ENCODE peak calls at places on chromosomes 3 and 15, in seven cellular contexts. T, J, W, F, I, U and L are unnamed samples.

GRCh38 chr15:92809880-92810361 is 90.2 kb upstream of the CHD2 start:
- DNase-seq in T (peak), J (peak), W (no peak), F (peak), I (no peak), U (no peak), L (no peak)

GRCh38 chr3:61924065-61924740 is 362.8 kb downstream of the PTPRG start:
- DNase-seq in T (no peak), J (peak), W (no peak), F (peak), I (no peak), U (no peak), L (no peak)

GRCh38 chr3:14434541-14435151 is 32.2 kb downstream of the SLC6A6 start:
- DNase-seq in T (no peak), J (peak), W (no peak), F (no peak), I (no peak), U (peak), L (no peak)

GRCh38 chr15:56739964-56740640 is 6.8 kb upstream of the ZNF280D start:
- DNase-seq in T (no peak), J (no peak), W (no peak), F (no peak), I (no peak), U (no peak), L (no peak)

GRCh38 chr3:58588030-58588614 is 10.9 kb upstream of the FAM107A start:
- DNase-seq in T (peak), J (no peak), W (no peak), F (peak), I (no peak), U (no peak), L (no peak)

GRCh38 chr3:195023989-195024388 is 247.0 kb downstream of the XXYLT1 start:
- DNase-seq in T (no peak), J (no peak), W (no peak), F (no peak), I (no peak), U (no peak), L (no peak)

GRCh38 chr3:133515127-133515526 is 58.4 kb upstream of the CDV3 start:
- DNase-seq in T (no peak), J (no peak), W (no peak), F (no peak), I (no peak), U (no peak), L (no peak)

GRCh38 chr3:189276481-189277190 is 104.9 kb downstream of the TPRG1 start:
- DNase-seq in T (peak), J (peak), W (peak), F (no peak), I (peak), U (no peak), L (peak)

GRCh38 chr3:188106006-188106405 is 48.0 kb upstream of the LPP start:
- DNase-seq in T (no peak), J (no peak), W (no peak), F (no peak), I (no peak), U (no peak), L (no peak)

GRCh38 chr3:47113669-47114365 is 50.1 kb downstream of the SETD2 start:
- DNase-seq in T (peak), J (no peak), W (no peak), F (no peak), I (peak), U (no peak), L (peak)

GRCh38 chr3:136617123-136617700 is 135.0 kb downstream of the STAG1 start:
- DNase-seq in T (no peak), J (no peak), W (no peak), F (no peak), I (no peak), U (no peak), L (no peak)

GRCh38 chr3:73549071-73549600 is 75.6 kb downstream of the PDZRN3 start:
- DNase-seq in T (no peak), J (no peak), W (no peak), F (no peak), I (no peak), U (no peak), L (no peak)

GRCh38 chr3:157074490-157074889 is 85.5 kb downstream of the CCNL1 start:
- DNase-seq in T (no peak), J (no peak), W (no peak), F (no peak), I (no peak), U (no peak), L (no peak)

GRCh38 chr3:41265823-41266273 is 66.5 kb downstream of the CTNNB1 start:
- DNase-seq in T (peak), J (no peak), W (no peak), F (peak), I (peak), U (no peak), L (peak)

GRCh38 chr15:68409736-68410370 is 22.1 kb downstream of the ITGA11 start:
- DNase-seq in T (no peak), J (no peak), W (peak), F (no peak), I (no peak), U (no peak), L (no peak)

DNA sequence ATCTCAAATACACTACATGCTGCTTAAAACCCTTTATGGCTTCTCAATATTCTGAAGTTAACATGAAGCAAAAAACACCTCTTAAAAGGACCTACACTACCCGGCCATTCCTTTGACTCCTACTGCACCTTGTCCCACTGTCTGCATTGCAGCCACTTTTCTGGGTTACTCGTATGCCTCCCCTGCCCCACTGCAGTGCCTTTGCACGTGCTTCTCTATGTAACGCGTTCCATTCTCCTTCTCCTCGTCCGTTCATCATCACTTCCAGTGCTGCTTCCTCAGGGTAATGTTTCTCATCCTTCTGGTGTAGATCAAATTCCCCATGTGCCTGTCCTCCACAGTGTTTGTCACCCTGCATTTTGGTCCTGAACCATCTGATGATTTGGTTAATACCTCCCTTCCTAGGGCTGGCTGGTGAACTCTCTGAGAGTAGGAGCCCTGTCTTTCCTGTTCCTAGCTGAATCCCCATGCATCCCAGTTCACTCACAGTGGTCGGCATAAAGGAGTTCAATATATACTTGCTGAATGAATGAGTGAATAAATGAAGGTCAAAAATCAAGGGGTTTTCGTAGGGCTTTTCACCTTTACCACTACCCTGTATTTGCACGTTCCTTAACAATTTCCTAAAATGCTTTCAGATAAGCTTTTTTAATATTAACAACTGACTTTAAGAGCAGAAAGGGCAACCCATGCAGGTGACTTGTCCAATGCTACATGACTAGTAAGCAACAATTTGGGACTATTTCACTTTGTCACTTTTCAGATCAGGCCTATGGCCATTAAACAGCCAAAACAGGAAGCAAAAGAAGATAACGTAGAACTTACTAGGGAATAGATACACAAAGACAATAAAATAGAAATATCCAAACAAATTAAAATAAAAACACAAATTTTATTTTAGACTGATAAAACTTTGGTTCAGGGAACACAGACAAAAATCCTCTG is 2.4 kb upstream of the STT3B start:
- DNase-seq in T (no peak), J (no peak), W (no peak), F (no peak), I (no peak), U (no peak), L (no peak)
- H3K4me3 ChIP-seq in T (no peak), J (peak), W (no peak), F (peak), I (no peak), U (peak), L (no peak)

DNA sequence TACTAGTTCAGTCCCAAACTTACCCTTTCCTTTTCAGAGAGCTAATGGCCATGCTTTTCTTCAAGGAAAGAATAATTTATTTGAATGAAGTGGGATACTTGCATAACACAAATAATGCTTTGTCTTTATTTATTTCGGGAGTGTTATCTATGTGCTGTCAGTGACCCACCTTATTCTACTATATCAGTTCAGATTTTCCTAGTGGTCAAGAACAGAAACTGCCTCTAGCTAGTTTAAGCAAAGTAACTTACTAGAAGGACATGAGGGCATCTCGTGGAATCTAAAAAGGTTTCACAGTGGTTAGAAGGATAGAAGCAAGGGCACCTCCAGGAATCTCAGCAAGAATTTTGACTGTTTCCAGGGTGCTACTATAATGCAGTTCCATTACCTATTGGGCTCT is 3.8 kb upstream of the TIMMDC1 start:
- DNase-seq in T (no peak), J (no peak), W (no peak), F (no peak), I (no peak), U (no peak), L (no peak)
- TF ChIP-seq CTCF in T (no peak), J (no peak), W (no peak), F (peak), I (no peak), U (no peak), L (peak)

DNA sequence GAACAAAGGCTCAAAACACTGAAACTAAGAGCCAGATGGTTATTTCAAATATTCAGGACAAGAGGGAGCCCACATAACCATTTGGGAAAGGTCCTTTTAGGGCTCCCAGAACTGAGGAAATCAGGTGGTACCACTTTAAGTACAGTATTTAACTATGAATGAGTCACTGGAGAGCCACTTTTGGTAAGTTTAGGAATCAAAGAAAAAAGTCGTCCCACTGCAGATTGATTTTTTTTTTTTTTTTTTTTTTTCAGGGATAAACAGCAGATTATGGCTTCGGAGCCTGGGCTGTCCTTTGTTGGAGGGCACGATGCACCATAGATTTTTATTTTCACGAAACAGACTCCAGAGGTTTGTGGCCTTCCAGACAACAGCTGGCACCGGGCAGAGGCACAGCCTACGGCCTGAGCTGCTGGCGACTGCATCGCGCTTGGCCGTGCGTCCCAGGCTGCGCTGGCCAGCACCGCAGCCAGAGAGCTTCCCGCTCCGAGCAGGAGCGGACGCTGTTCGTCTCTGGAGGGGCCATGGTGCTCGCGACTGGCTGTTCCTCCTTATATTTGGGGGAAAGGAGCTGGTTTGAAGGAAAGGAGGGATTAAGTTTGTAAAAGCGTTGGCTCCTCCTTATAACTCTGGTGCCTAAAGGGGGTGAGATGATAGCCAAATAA is 152.8 kb upstream of the GOLIM4 start:
- DNase-seq in T (peak), J (no peak), W (no peak), F (peak), I (no peak), U (no peak), L (no peak)
- H3K4me3 ChIP-seq in T (peak), J (peak), W (peak), F (peak), I (peak), U (peak), L (peak)

DNA sequence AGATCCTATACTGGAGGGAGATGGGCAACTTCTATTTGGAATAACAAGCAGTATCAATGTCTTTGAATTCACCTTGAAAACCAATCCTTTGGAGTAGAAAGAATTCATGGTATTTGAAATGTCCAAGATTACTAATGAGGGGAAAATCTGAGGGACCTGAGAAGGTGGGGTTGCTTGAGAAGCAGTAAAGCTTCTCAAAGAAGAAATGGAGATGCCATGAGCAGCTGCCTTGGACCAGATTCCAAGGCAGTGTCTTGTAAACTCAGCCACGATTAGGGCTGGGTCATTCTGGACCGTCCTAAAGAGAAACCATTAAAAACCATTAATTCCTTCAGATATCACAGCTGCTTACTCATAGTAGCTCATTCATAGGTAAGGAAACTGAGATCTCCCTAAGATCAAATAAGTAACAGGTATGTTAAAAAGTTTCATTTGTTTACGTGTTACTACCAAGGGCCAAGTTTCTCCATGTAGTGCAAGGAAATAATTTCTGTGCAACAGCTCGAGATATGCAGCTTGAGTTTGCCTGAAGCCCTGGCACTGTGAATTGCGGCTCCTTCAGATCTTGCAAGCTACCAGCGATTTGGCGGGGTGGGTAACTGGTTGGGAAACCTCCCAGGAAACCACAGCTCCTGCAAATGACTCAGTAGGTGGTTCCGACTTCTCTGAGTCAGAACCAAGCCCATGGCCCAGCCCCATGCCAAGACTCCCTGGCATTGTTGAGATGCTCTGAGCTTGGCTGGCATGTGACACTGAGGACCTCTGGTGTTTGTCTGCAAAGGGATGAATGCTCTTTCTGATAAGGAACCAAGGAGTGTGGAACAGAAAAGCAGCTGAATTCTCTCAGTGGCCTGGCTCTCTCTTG is 296.8 kb downstream of the RORA start:
- DNase-seq in T (peak), J (no peak), W (no peak), F (no peak), I (no peak), U (peak), L (peak)
- TF ChIP-seq CTCF in T (no peak), J (no peak), W (no peak), F (peak), I (no peak), U (peak), L (peak)

DNA sequence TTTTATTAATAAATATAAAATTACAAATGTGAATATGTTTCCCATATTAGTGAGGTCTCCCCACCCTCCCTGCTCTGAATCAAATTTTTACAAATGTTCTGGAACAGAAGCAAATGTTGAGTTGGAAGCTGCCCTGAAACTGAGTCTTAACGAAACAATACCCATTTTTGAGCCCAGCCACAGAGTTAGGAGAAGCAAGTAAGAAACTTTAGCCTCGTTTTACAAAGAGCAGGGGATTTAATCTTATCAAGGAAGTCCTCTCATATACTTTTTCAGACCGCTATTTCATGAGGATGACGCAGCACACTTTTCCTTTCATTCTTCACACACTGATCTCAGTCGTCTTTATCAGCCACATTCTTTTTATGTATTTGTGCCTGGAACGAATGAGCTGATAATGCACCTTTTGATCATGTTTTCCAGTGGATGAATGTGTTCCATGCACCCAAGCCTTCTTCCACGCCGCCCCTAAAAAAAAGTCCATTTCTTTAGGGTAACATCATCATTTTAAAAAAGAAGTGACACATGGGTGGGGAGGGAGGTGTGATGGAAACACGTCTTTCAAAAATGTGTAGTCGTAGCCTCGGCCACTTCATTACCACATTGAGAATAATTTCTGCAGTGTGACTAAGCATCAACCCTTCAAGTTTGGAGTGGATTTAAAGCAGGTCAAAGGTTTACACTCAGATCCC is 48.1 kb downstream of the SETMAR start:
- DNase-seq in T (peak), J (no peak), W (no peak), F (peak), I (no peak), U (no peak), L (no peak)
- H3K4me3 ChIP-seq in T (peak), J (peak), W (peak), F (no peak), I (peak), U (no peak), L (no peak)

GRCh38 chr3:39189150-39189510 is 3.3 kb downstream of the XIRP1 start:
- DNase-seq in T (no peak), J (peak), W (no peak), F (no peak), I (no peak), U (no peak), L (no peak)
- TF ChIP-seq CTCF in T (no peak), J (no peak), W (no peak), F (no peak), I (no peak), U (no peak), L (no peak)

GRCh38 chr3:150371741-150372254 is 36.3 kb upstream of the TSC22D2 start:
- DNase-seq in T (peak), J (peak), W (no peak), F (peak), I (peak), U (peak), L (peak)
- H3K4me3 ChIP-seq in T (peak), J (peak), W (peak), F (no peak), I (peak), U (peak), L (peak)

DNA sequence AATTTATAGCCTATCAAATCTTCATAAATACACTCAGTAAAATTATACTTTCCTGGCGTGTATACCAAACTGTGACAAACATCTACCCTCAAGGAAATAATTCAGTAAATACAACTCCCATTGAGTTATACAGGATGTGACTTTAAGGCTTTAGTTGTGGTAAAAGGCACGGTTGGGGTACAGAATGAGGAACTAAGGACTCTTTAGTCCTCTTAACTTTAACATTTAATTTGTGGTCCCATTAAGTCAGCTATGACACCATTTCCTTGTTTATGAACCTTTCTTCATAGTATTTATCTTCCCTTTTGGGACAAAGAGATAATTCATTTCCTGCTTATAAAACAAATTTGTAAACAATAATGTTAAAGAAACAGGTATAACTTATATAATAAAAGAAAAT is 30.2 kb downstream of the IFT80 start:
- DNase-seq in T (no peak), J (no peak), W (no peak), F (no peak), I (no peak), U (no peak), L (no peak)
- TF ChIP-seq CTCF in T (no peak), J (no peak), W (no peak), F (no peak), I (no peak), U (no peak), L (no peak)

DNA sequence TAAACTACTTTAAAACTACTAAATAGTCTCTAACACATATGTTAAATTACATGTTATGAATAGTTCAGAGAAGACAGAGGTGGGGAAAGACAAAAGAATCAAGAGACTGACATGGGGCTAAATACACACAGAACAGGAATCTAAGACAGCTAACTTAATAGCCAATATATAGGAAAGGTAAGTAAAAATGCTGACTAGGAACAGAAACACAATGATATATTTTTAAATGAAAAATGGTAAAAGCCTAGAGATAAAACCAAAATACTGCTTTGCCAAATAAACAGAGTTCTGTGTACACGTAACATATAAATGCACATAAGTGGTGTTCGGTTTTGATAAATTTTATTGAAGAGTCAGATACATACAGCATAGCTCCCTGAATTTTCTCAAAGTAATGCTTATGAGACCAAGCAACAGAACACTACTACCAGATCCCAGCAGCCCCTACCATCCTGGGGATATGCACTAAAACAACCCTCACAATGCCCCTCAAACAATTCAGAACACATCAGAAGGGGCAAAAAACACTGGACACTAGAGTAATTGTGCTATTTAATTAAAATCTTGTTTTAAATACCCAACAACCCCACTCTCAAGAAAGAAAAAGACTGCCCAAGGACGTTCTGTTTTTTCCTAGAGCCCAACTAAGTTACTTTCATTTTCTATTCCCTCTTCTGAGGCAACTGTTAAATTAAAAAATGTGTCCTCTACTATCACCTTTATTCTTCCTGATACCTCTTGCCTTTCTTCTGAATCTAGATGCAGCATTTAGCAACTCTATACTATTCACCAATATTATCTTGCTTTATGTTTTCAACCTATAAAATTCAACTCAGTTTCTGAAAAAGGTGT is 121.1 kb downstream of the ADAM10 start:
- DNase-seq in T (no peak), J (no peak), W (no peak), F (no peak), I (no peak), U (no peak), L (no peak)
- H3K4me3 ChIP-seq in T (peak), J (no peak), W (peak), F (no peak), I (peak), U (no peak), L (no peak)

GRCh38 chr3:151067158-151067557 is 18.3 kb upstream of the MED12L start:
- DNase-seq in T (no peak), J (no peak), W (no peak), F (no peak), I (no peak), U (no peak), L (no peak)
- TF ChIP-seq CTCF in T (peak), J (no peak), W (no peak), F (peak), I (no peak), U (peak), L (no peak)